ENCODE peak calls at places on chromosomes 2 and 18, in five cellular contexts. One of them, this sample, is unnamed.

GRCh38 chr2:156157670-156158069 is 174.9 kb downstream of the NR4A2 start:
- DNase-seq in left ventricle myocardium inferior: no peak
- DNase-seq in activated T-helper 1 cell treated with anti-CD3 and anti-CD28 coated beads, Interleukin-12 subunit alpha, Interleukin-12 subunit beta, Interleukin-2, Interleukin-4 antibody, amounts not matched to agents 30 ng/mL and 10 ng/mL and 1 ng/mL, durations not matched to agents 14 hours and 24 hours and 36 hours: no peak
- DNase-seq in activated naive CD4-positive, alpha-beta T cell treated with Interleukin-2 at 50 U/mL for 16 hours: no peak
- DNase-seq in NCI-H510A treated with DMSO at 0.1 percent for 48 hours: no peak
- DNase-seq in this sample: no peak

GRCh38 chr2:130251865-130252620 is 53.8 kb upstream of the TUBA3E start:
- DNase-seq in left ventricle myocardium inferior: no peak
- DNase-seq in activated T-helper 1 cell treated with anti-CD3 and anti-CD28 coated beads, Interleukin-12 subunit alpha, Interleukin-12 subunit beta, Interleukin-2, Interleukin-4 antibody, amounts not matched to agents 30 ng/mL and 10 ng/mL and 1 ng/mL, durations not matched to agents 14 hours and 24 hours and 36 hours: no peak
- DNase-seq in activated naive CD4-positive, alpha-beta T cell treated with Interleukin-2 at 50 U/mL for 16 hours: no peak
- DNase-seq in NCI-H510A treated with DMSO at 0.1 percent for 48 hours: no peak
- DNase-seq in this sample: no peak

GRCh38 chr2:44674473-44675299 is 266.8 kb upstream of the SIX3 start:
- DNase-seq in left ventricle myocardium inferior: no peak
- DNase-seq in activated T-helper 1 cell treated with anti-CD3 and anti-CD28 coated beads, Interleukin-12 subunit alpha, Interleukin-12 subunit beta, Interleukin-2, Interleukin-4 antibody, amounts not matched to agents 30 ng/mL and 10 ng/mL and 1 ng/mL, durations not matched to agents 14 hours and 24 hours and 36 hours: no peak
- DNase-seq in activated naive CD4-positive, alpha-beta T cell treated with Interleukin-2 at 50 U/mL for 16 hours: no peak
- DNase-seq in NCI-H510A treated with DMSO at 0.1 percent for 48 hours: no peak
- DNase-seq in this sample: peak

GRCh38 chr18:5895300-5895885 is at the start of gene TMEM200C:
- DNase-seq in left ventricle myocardium inferior: peak
- DNase-seq in activated T-helper 1 cell treated with anti-CD3 and anti-CD28 coated beads, Interleukin-12 subunit alpha, Interleukin-12 subunit beta, Interleukin-2, Interleukin-4 antibody, amounts not matched to agents 30 ng/mL and 10 ng/mL and 1 ng/mL, durations not matched to agents 14 hours and 24 hours and 36 hours: no peak
- DNase-seq in activated naive CD4-positive, alpha-beta T cell treated with Interleukin-2 at 50 U/mL for 16 hours: no peak
- DNase-seq in NCI-H510A treated with DMSO at 0.1 percent for 48 hours: no peak
- DNase-seq in this sample: no peak

GRCh38 chr2:30679416-30680088 is 127.7 kb downstream of the CAPN13 start:
- DNase-seq in left ventricle myocardium inferior: no peak
- DNase-seq in activated T-helper 1 cell treated with anti-CD3 and anti-CD28 coated beads, Interleukin-12 subunit alpha, Interleukin-12 subunit beta, Interleukin-2, Interleukin-4 antibody, amounts not matched to agents 30 ng/mL and 10 ng/mL and 1 ng/mL, durations not matched to agents 14 hours and 24 hours and 36 hours: no peak
- DNase-seq in activated naive CD4-positive, alpha-beta T cell treated with Interleukin-2 at 50 U/mL for 16 hours: no peak
- DNase-seq in NCI-H510A treated with DMSO at 0.1 percent for 48 hours: no peak
- DNase-seq in this sample: no peak

GRCh38 chr2:1051585-1051984 is 100.9 kb downstream of the SNTG2 start:
- DNase-seq in left ventricle myocardium inferior: no peak
- DNase-seq in activated T-helper 1 cell treated with anti-CD3 and anti-CD28 coated beads, Interleukin-12 subunit alpha, Interleukin-12 subunit beta, Interleukin-2, Interleukin-4 antibody, amounts not matched to agents 30 ng/mL and 10 ng/mL and 1 ng/mL, durations not matched to agents 14 hours and 24 hours and 36 hours: no peak
- DNase-seq in activated naive CD4-positive, alpha-beta T cell treated with Interleukin-2 at 50 U/mL for 16 hours: no peak
- DNase-seq in NCI-H510A treated with DMSO at 0.1 percent for 48 hours: peak
- DNase-seq in this sample: no peak

GRCh38 chr18:2979027-2979570 is 33.8 kb downstream of the LPIN2 start:
- DNase-seq in left ventricle myocardium inferior: no peak
- DNase-seq in activated T-helper 1 cell treated with anti-CD3 and anti-CD28 coated beads, Interleukin-12 subunit alpha, Interleukin-12 subunit beta, Interleukin-2, Interleukin-4 antibody, amounts not matched to agents 30 ng/mL and 10 ng/mL and 1 ng/mL, durations not matched to agents 14 hours and 24 hours and 36 hours: no peak
- DNase-seq in activated naive CD4-positive, alpha-beta T cell treated with Interleukin-2 at 50 U/mL for 16 hours: no peak
- DNase-seq in NCI-H510A treated with DMSO at 0.1 percent for 48 hours: no peak
- DNase-seq in this sample: no peak

GRCh38 chr2:8548065-8548870 is 133.6 kb upstream of the ID2 start:
- DNase-seq in left ventricle myocardium inferior: peak
- DNase-seq in activated T-helper 1 cell treated with anti-CD3 and anti-CD28 coated beads, Interleukin-12 subunit alpha, Interleukin-12 subunit beta, Interleukin-2, Interleukin-4 antibody, amounts not matched to agents 30 ng/mL and 10 ng/mL and 1 ng/mL, durations not matched to agents 14 hours and 24 hours and 36 hours: no peak
- DNase-seq in activated naive CD4-positive, alpha-beta T cell treated with Interleukin-2 at 50 U/mL for 16 hours: no peak
- DNase-seq in NCI-H510A treated with DMSO at 0.1 percent for 48 hours: no peak
- DNase-seq in this sample: no peak

GRCh38 chr2:240139011-240139441 is 1.4 kb downstream of the OTOS start:
- DNase-seq in left ventricle myocardium inferior: no peak
- DNase-seq in activated T-helper 1 cell treated with anti-CD3 and anti-CD28 coated beads, Interleukin-12 subunit alpha, Interleukin-12 subunit beta, Interleukin-2, Interleukin-4 antibody, amounts not matched to agents 30 ng/mL and 10 ng/mL and 1 ng/mL, durations not matched to agents 14 hours and 24 hours and 36 hours: no peak
- DNase-seq in activated naive CD4-positive, alpha-beta T cell treated with Interleukin-2 at 50 U/mL for 16 hours: peak
- DNase-seq in NCI-H510A treated with DMSO at 0.1 percent for 48 hours: no peak
- DNase-seq in this sample: no peak

GRCh38 chr2:239181601-239182471 is 219.0 kb downstream of the HDAC4 start:
- DNase-seq in left ventricle myocardium inferior: peak
- DNase-seq in activated T-helper 1 cell treated with anti-CD3 and anti-CD28 coated beads, Interleukin-12 subunit alpha, Interleukin-12 subunit beta, Interleukin-2, Interleukin-4 antibody, amounts not matched to agents 30 ng/mL and 10 ng/mL and 1 ng/mL, durations not matched to agents 14 hours and 24 hours and 36 hours: no peak
- DNase-seq in activated naive CD4-positive, alpha-beta T cell treated with Interleukin-2 at 50 U/mL for 16 hours: no peak
- DNase-seq in NCI-H510A treated with DMSO at 0.1 percent for 48 hours: peak
- DNase-seq in this sample: no peak

GRCh38 chr18:57780318-57781127 is 22.6 kb downstream of the ATP8B1 start:
- DNase-seq in left ventricle myocardium inferior: no peak
- DNase-seq in activated T-helper 1 cell treated with anti-CD3 and anti-CD28 coated beads, Interleukin-12 subunit alpha, Interleukin-12 subunit beta, Interleukin-2, Interleukin-4 antibody, amounts not matched to agents 30 ng/mL and 10 ng/mL and 1 ng/mL, durations not matched to agents 14 hours and 24 hours and 36 hours: no peak
- DNase-seq in activated naive CD4-positive, alpha-beta T cell treated with Interleukin-2 at 50 U/mL for 16 hours: no peak
- DNase-seq in NCI-H510A treated with DMSO at 0.1 percent for 48 hours: no peak
- DNase-seq in this sample: no peak

GRCh38 chr18:42174909-42175308 is 219.9 kb downstream of the PIK3C3 start:
- DNase-seq in left ventricle myocardium inferior: no peak
- DNase-seq in activated T-helper 1 cell treated with anti-CD3 and anti-CD28 coated beads, Interleukin-12 subunit alpha, Interleukin-12 subunit beta, Interleukin-2, Interleukin-4 antibody, amounts not matched to agents 30 ng/mL and 10 ng/mL and 1 ng/mL, durations not matched to agents 14 hours and 24 hours and 36 hours: no peak
- DNase-seq in activated naive CD4-positive, alpha-beta T cell treated with Interleukin-2 at 50 U/mL for 16 hours: no peak
- DNase-seq in NCI-H510A treated with DMSO at 0.1 percent for 48 hours: no peak
- DNase-seq in this sample: peak

GRCh38 chr2:20164061-20164733 is 60.7 kb downstream of the SDC1 start:
- DNase-seq in left ventricle myocardium inferior: no peak
- DNase-seq in activated T-helper 1 cell treated with anti-CD3 and anti-CD28 coated beads, Interleukin-12 subunit alpha, Interleukin-12 subunit beta, Interleukin-2, Interleukin-4 antibody, amounts not matched to agents 30 ng/mL and 10 ng/mL and 1 ng/mL, durations not matched to agents 14 hours and 24 hours and 36 hours: no peak
- DNase-seq in activated naive CD4-positive, alpha-beta T cell treated with Interleukin-2 at 50 U/mL for 16 hours: no peak
- DNase-seq in NCI-H510A treated with DMSO at 0.1 percent for 48 hours: peak
- DNase-seq in this sample: no peak

This sample was measured in Jurkat, Clone E6-1.